ENCODE peak calls at places on chromosomes 6 and 20, in six cellular contexts. One of them, this sample, is unnamed.

GRCh38 chr6:20483902-20484497 is 50.3 kb upstream of the CDKAL1 start:
- DNase-seq in GM12892: no peak
- DNase-seq in HepG2: no peak
- DNase-seq in GM12878: no peak
- DNase-seq in H1: no peak
- DNase-seq in K562: no peak
- DNase-seq in this sample: no peak

GRCh38 chr20:36845288-36845969 is 30.5 kb upstream of the TLDC2 start:
- DNase-seq in H1: no peak
- DNase-seq in HepG2: no peak
- DNase-seq in K562: no peak
- DNase-seq in GM12878: no peak
- DNase-seq in GM12892: no peak
- DNase-seq in this sample: no peak

GRCh38 chr6:106411643-106412200 is 51.2 kb downstream of the CRYBG1 start:
- DNase-seq in GM12892: no peak
- DNase-seq in H1: no peak
- DNase-seq in K562: peak
- DNase-seq in HepG2: no peak
- DNase-seq in GM12878: no peak
- DNase-seq in this sample: no peak

GRCh38 chr6:53715434-53715833 is 49.9 kb upstream of the KLHL31 start:
- DNase-seq in HepG2: no peak
- DNase-seq in GM12892: no peak
- DNase-seq in GM12878: no peak
- DNase-seq in H1: no peak
- DNase-seq in K562: no peak
- DNase-seq in this sample: no peak

GRCh38 chr6:85892346-85892745 is 249.7 kb upstream of the SYNCRIP start:
- DNase-seq in K562: no peak
- DNase-seq in GM12892: no peak
- DNase-seq in GM12878: no peak
- DNase-seq in HepG2: no peak
- DNase-seq in H1: no peak
- DNase-seq in this sample: no peak

GRCh38 chr6:85449388-85449817 is 480 bp upstream of the NT5E start:
- DNase-seq in GM12878: peak
- DNase-seq in K562: no peak
- DNase-seq in HepG2: no peak
- DNase-seq in GM12892: peak
- DNase-seq in H1: no peak
- DNase-seq in this sample: peak

GRCh38 chr6:92446052-92446451 is 973.3 kb downstream of the EPHA7 start:
- DNase-seq in H1: no peak
- DNase-seq in HepG2: peak
- DNase-seq in GM12892: no peak
- DNase-seq in K562: no peak
- DNase-seq in GM12878: no peak
- DNase-seq in this sample: no peak

GRCh38 chr6:118240878-118241528 is 307.1 kb upstream of the PLN start:
- DNase-seq in HepG2: no peak
- DNase-seq in K562: no peak
- DNase-seq in GM12892: no peak
- DNase-seq in GM12878: no peak
- DNase-seq in H1: no peak
- DNase-seq in this sample: no peak

GRCh38 chr6:80289727-80290126 is 183.3 kb downstream of the BCKDHB start:
- DNase-seq in K562: no peak
- DNase-seq in GM12878: no peak
- DNase-seq in GM12892: no peak
- DNase-seq in H1: no peak
- DNase-seq in HepG2: no peak
- DNase-seq in this sample: no peak

GRCh38 chr6:127451388-127451787 is 7.8 kb downstream of the KIAA0408 start:
- DNase-seq in GM12878: no peak
- DNase-seq in H1: no peak
- DNase-seq in GM12892: no peak
- DNase-seq in HepG2: no peak
- DNase-seq in K562: no peak
- DNase-seq in this sample: no peak

GRCh38 chr6:48994811-48995210 is 468.2 kb downstream of the MMUT start:
- DNase-seq in HepG2: no peak
- DNase-seq in H1: no peak
- DNase-seq in GM12878: no peak
- DNase-seq in GM12892: no peak
- DNase-seq in K562: no peak
- DNase-seq in this sample: no peak

GRCh38 chr20:31896049-31896448 is 25.6 kb downstream of the TTLL9 start:
- DNase-seq in HepG2: no peak
- DNase-seq in GM12878: no peak
- DNase-seq in H1: no peak
- DNase-seq in K562: no peak
- DNase-seq in GM12892: no peak
- DNase-seq in this sample: no peak

GRCh38 chr6:139977887-139978332 is 603.5 kb upstream of the CITED2 start:
- DNase-seq in GM12878: no peak
- DNase-seq in H1: no peak
- DNase-seq in HepG2: peak
- DNase-seq in GM12892: no peak
- DNase-seq in K562: no peak
- DNase-seq in this sample: no peak

GRCh38 chr20:24337074-24337473 is 132.4 kb upstream of the SYNDIG1 start:
- DNase-seq in K562: no peak
- DNase-seq in H1: no peak
- DNase-seq in HepG2: no peak
- DNase-seq in GM12878: no peak
- DNase-seq in GM12892: no peak
- DNase-seq in this sample: no peak

GRCh38 chr6:103983000-103983399 is 876.7 kb downstream of the HACE1 start:
- DNase-seq in H1: no peak
- DNase-seq in GM12892: no peak
- DNase-seq in HepG2: no peak
- DNase-seq in GM12878: no peak
- DNase-seq in K562: no peak
- DNase-seq in this sample: no peak

GRCh38 chr20:37494796-37495195 is 26.3 kb upstream of the NNAT start:
- DNase-seq in GM12878: no peak
- DNase-seq in HepG2: no peak
- DNase-seq in H1: no peak
- DNase-seq in K562: no peak
- DNase-seq in GM12892: no peak
- DNase-seq in this sample: no peak

GRCh38 chr6:38169826-38170526 is 350.4 kb downstream of the ZFAND3 start:
- DNase-seq in GM12892: no peak
- DNase-seq in K562: no peak
- DNase-seq in GM12878: no peak
- DNase-seq in H1: no peak
- DNase-seq in HepG2: no peak
- DNase-seq in this sample: no peak

GRCh38 chr20:62977613-62978558 is 25.4 kb downstream of the SLC17A9 start:
- DNase-seq in GM12878: peak
- DNase-seq in HepG2: no peak
- DNase-seq in H1: no peak
- DNase-seq in K562: no peak
- DNase-seq in GM12892: peak
- DNase-seq in this sample: peak

GRCh38 chr20:38050691-38051090 is 17.1 kb downstream of the RPRD1B start:
- DNase-seq in HepG2: no peak
- DNase-seq in H1: no peak
- DNase-seq in GM12878: no peak
- DNase-seq in K562: no peak
- DNase-seq in GM12892: no peak
- DNase-seq in this sample: no peak

GRCh38 chr20:58832442-58832841 is 18.3 kb downstream of the GNAS-AS1 start:
- DNase-seq in K562: no peak
- DNase-seq in GM12892: no peak
- DNase-seq in GM12878: no peak
- DNase-seq in HepG2: no peak
- DNase-seq in H1: no peak
- DNase-seq in this sample: no peak

GRCh38 chr6:168314029-168314420 is 5.6 kb downstream of the DACT2 start:
- DNase-seq in GM12878: no peak
- DNase-seq in GM12892: no peak
- DNase-seq in K562: no peak
- DNase-seq in H1: no peak
- DNase-seq in HepG2: no peak
- DNase-seq in this sample: no peak

GRCh38 chr6:168313371-168314028 is 6.1 kb downstream of the DACT2 start:
- DNase-seq in GM12878: no peak
- DNase-seq in GM12892: no peak
- DNase-seq in HepG2: peak
- DNase-seq in H1: no peak
- DNase-seq in K562: no peak
- DNase-seq in this sample: no peak

GRCh38 chr6:168315626-168316025 is 4.0 kb downstream of the DACT2 start:
- DNase-seq in GM12892: no peak
- DNase-seq in GM12878: no peak
- DNase-seq in K562: no peak
- DNase-seq in H1: no peak
- DNase-seq in HepG2: no peak
- DNase-seq in this sample: no peak

GRCh38 chr6:168318090-168318489 is 1.5 kb downstream of the DACT2 start:
- DNase-seq in HepG2: peak
- DNase-seq in H1: no peak
- DNase-seq in K562: no peak
- DNase-seq in GM12878: no peak
- DNase-seq in GM12892: no peak
- DNase-seq in this sample: no peak

GRCh38 chr6:168314948-168315347 is 4.6 kb downstream of the DACT2 start:
- DNase-seq in GM12878: no peak
- DNase-seq in HepG2: no peak
- DNase-seq in GM12892: no peak
- DNase-seq in H1: no peak
- DNase-seq in K562: no peak
- DNase-seq in this sample: no peak
- TF ChIP-seq TAF1 in GM12878: no peak
- TF ChIP-seq TAF1 in HepG2: no peak
- TF ChIP-seq TAF1 in GM12892: no peak
- TF ChIP-seq TAF1 in H1: no peak
- TF ChIP-seq TAF1 in K562: no peak
- TF ChIP-seq TAF1 in this sample: no peak

GRCh38 chr6:52330470-52330869 is 31.5 kb upstream of the PAQR8 start:
- DNase-seq in GM12878: no peak
- DNase-seq in HepG2: no peak
- DNase-seq in GM12892: no peak
- DNase-seq in K562: no peak
- DNase-seq in H1: no peak
- DNase-seq in this sample: no peak
- TF ChIP-seq POLR2A in GM12878: no peak
- TF ChIP-seq POLR2A in HepG2: no peak
- TF ChIP-seq POLR2A in GM12892: no peak
- TF ChIP-seq POLR2A in K562: no peak
- TF ChIP-seq POLR2A in H1: no peak
- TF ChIP-seq POLR2A in this sample: no peak

GRCh38 chr6:583639-584038 is 73.3 kb downstream of the HUS1B start:
- DNase-seq in K562: no peak
- DNase-seq in GM12878: no peak
- DNase-seq in H1: no peak
- DNase-seq in HepG2: no peak
- DNase-seq in GM12892: no peak
- DNase-seq in this sample: no peak
- TF ChIP-seq TAF1 in K562: no peak
- TF ChIP-seq TAF1 in GM12878: no peak
- TF ChIP-seq TAF1 in H1: no peak
- TF ChIP-seq TAF1 in HepG2: no peak
- TF ChIP-seq TAF1 in GM12892: no peak
- TF ChIP-seq TAF1 in this sample: no peak

GRCh38 chr6:144285798-144286502 is 815 bp downstream of the UTRN start:
- DNase-seq in GM12878: no peak
- DNase-seq in K562: no peak
- DNase-seq in HepG2: peak
- DNase-seq in H1: no peak
- DNase-seq in GM12892: peak
- DNase-seq in this sample: peak

GRCh38 chr6:144284474-144284752 is 722 bp upstream of the UTRN start:
- DNase-seq in GM12878: no peak
- DNase-seq in HepG2: no peak
- DNase-seq in GM12892: no peak
- DNase-seq in H1: no peak
- DNase-seq in K562: no peak
- DNase-seq in this sample: no peak

GRCh38 chr6:144285548-144285797 is 338 bp downstream of the UTRN start:
- DNase-seq in GM12878: no peak
- DNase-seq in K562: no peak
- DNase-seq in GM12892: no peak
- DNase-seq in HepG2: no peak
- DNase-seq in H1: no peak
- DNase-seq in this sample: peak

GRCh38 chr6:144283781-144284473 is 1.2 kb upstream of the UTRN start:
- DNase-seq in K562: no peak
- DNase-seq in H1: no peak
- DNase-seq in HepG2: no peak
- DNase-seq in GM12878: no peak
- DNase-seq in GM12892: no peak
- DNase-seq in this sample: no peak

GRCh38 chr6:144284753-144285547 is at the start of gene UTRN:
- DNase-seq in GM12892: peak
- DNase-seq in HepG2: peak
- DNase-seq in H1: no peak
- DNase-seq in K562: peak
- DNase-seq in GM12878: no peak
- DNase-seq in this sample: peak
- TF ChIP-seq POLR2A in GM12892: no peak
- TF ChIP-seq POLR2A in HepG2: peak
- TF ChIP-seq POLR2A in H1: peak
- TF ChIP-seq POLR2A in K562: no peak
- TF ChIP-seq POLR2A in GM12878: no peak
- TF ChIP-seq POLR2A in this sample: no peak

DNA sequence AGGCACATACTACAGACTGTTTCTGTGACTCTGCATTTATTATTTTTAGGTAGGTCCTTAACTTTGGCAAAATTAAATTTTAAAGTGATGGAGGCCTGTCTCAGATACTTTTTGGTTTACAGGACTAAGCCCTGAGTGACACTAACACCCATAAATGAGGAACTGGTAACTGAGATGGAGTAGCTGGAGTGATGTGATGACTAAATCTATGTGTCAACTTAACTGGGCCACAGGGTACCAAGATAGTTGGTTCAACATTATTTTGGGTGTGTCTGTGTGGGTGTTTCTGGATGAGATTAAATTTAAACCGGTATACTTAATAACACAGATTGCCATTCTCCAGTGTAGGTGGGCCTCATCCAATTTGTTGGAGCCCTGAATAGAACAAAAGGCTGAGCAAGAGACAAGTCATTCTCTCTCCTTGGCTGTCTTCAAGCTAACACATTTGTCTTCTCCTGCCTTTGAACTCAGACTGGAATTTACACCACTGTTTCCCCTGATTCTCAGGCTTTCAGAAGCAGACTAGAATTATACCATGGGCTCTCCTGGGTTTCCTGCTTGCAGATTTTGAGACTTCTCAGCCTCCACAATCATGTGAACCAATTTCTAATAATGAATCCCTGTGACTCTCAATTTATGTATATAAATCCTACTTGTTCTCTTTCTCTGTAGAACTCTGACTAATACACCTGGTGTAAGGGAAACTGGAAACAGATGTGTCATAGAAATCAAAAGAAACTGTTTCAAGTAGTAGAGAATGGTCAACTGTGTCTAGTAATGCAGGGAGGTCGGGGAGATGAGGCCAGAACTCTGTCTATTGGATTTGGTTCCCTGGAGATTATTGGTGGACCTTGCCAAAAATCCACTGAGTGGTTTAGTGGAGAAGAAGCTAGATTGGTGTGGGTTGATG is 579.2 kb downstream of the EPM2A start:
- DNase-seq in GM12878: no peak
- DNase-seq in K562: no peak
- DNase-seq in H1: no peak
- DNase-seq in HepG2: no peak
- DNase-seq in GM12892: no peak
- DNase-seq in this sample: no peak
- TF ChIP-seq TAF1 in GM12878: no peak
- TF ChIP-seq TAF1 in K562: no peak
- TF ChIP-seq TAF1 in H1: no peak
- TF ChIP-seq TAF1 in HepG2: no peak
- TF ChIP-seq TAF1 in GM12892: no peak
- TF ChIP-seq TAF1 in this sample: no peak